ENCODE peak calls at places on chromosomes 16 and 17, in eight cellular contexts. P, E, X, S, G, R, L and A are unnamed samples.
A peak's percentile ranks its signal among the peaks of the same experiment; 100 is the strongest.

GRCh38 chr16:71880176-71880575 is 3.8 kb downstream of the ZNF821 start:
- DNase-seq in P (no peak), E (no peak), X (no peak), S (no peak), G (no peak), R (no peak), L (no peak), A (no peak)

GRCh38 chr17:142876-143784 is 5.8 kb downstream of the SCGB1C2 start:
- DNase-seq in P (no peak), E (no peak), X (no peak), S (peak; percentile 37), G (peak; percentile 4), R (no peak), L (no peak), A (no peak)

GRCh38 chr17:77958716-77959215 is 263 bp downstream of the TNRC6C start:
- DNase-seq in P (no peak), E (no peak), X (no peak), S (no peak), G (no peak), R (peak; percentile 9), L (no peak), A (no peak)

GRCh38 chr16:81491522-81492188 is 47.0 kb downstream of the CMIP start:
- DNase-seq in P (no peak), E (no peak), X (no peak), S (no peak), G (no peak), R (no peak), L (peak; percentile 32), A (no peak)

GRCh38 chr16:26667271-26667703 is 399.4 kb upstream of the C16orf82 start:
- DNase-seq in P (no peak), E (no peak), X (no peak), S (no peak), G (no peak), R (no peak), L (no peak), A (no peak)

GRCh38 chr16:49115956-49116355 is 165.7 kb downstream of the CBLN1 start:
- DNase-seq in P (no peak), E (no peak), X (no peak), S (no peak), G (no peak), R (no peak), L (no peak), A (no peak)

GRCh38 chr17:50564916-50565315 is 4.4 kb downstream of the CACNA1G start:
- DNase-seq in P (peak; percentile 45), E (no peak), X (peak; percentile 76), S (peak; percentile 65), G (no peak), R (no peak), L (peak; percentile 45), A (peak; percentile 33)

GRCh38 chr16:88383401-88384221 is 852 bp downstream of the ZNF469 start:
- DNase-seq in P (peak; percentile 29), E (no peak), X (no peak), S (no peak), G (no peak), R (no peak), L (peak; percentile 54), A (no peak)

GRCh38 chr17:69711504-69711903 is 297.0 kb downstream of the MAP2K6 start:
- DNase-seq in P (no peak), E (peak; percentile 18), X (no peak), S (no peak), G (no peak), R (no peak), L (peak; percentile 4), A (no peak)

GRCh38 chr17:17737938-17738894 is 57.0 kb downstream of the RAI1 start:
- DNase-seq in P (no peak), E (no peak), X (no peak), S (peak; percentile 61), G (no peak), R (no peak), L (no peak), A (no peak)

GRCh38 chr17:27295945-27296344 is 2.0 kb downstream of the WSB1 start:
- DNase-seq in P (no peak), E (no peak), X (no peak), S (no peak), G (no peak), R (no peak), L (no peak), A (no peak)

GRCh38 chr17:1110844-1111598 is 68.8 kb downstream of the ABR start:
- DNase-seq in P (peak; percentile 73), E (no peak), X (peak; percentile 82), S (peak; percentile 71), G (no peak), R (no peak), L (peak; percentile 97), A (no peak)

GRCh38 chr16:48231675-48232214 is 12.4 kb upstream of the LONP2 start:
- DNase-seq in P (no peak), E (peak; percentile 10), X (peak; percentile 36), S (peak; percentile 55), G (no peak), R (no peak), L (peak; percentile 50), A (peak; percentile 13)

GRCh38 chr16:75254359-75254837 is 3.0 kb upstream of the BCAR1 start:
- DNase-seq in P (peak; percentile 77), E (no peak), X (no peak), S (no peak), G (no peak), R (no peak), L (peak; percentile 51), A (no peak)

GRCh38 chr17:74737299-74738050 is 419 bp downstream of the RAB37 start:
- DNase-seq in P (no peak), E (peak; percentile 11), X (no peak), S (peak; percentile 75), G (no peak), R (no peak), L (no peak), A (no peak)

GRCh38 chr17:7220593-7221280 is 999 bp downstream of the ACADVL start:
- DNase-seq in P (no peak), E (peak; percentile 52), X (no peak), S (peak; percentile 84), G (no peak), R (no peak), L (peak; percentile 47), A (peak; percentile 70)

GRCh38 chr17:40472733-40473452 is 28.5 kb downstream of the TNS4 start:
- DNase-seq in P (no peak), E (no peak), X (no peak), S (no peak), G (no peak), R (no peak), L (no peak), A (no peak)

GRCh38 chr17:62614142-62614541 is 13.3 kb upstream of the MRC2 start:
- DNase-seq in P (peak; percentile 91), E (no peak), X (peak; percentile 66), S (no peak), G (no peak), R (no peak), L (peak; percentile 81), A (no peak)

GRCh38 chr16:56776562-56776961 is 46.6 kb downstream of the NUP93 start:
- DNase-seq in P (peak; percentile 6), E (no peak), X (no peak), S (no peak), G (no peak), R (no peak), L (no peak), A (no peak)

GRCh38 chr17:65100316-65101140 is 36.6 kb upstream of the RGS9 start:
- DNase-seq in P (no peak), E (peak; percentile 83), X (peak; percentile 49), S (peak; percentile 93), G (peak; percentile 75), R (peak; percentile 73), L (peak; percentile 65), A (peak; percentile 82)

GRCh38 chr17:6591599-6592158 is 35.3 kb upstream of the PITPNM3 start:
- DNase-seq in P (no peak), E (no peak), X (peak; percentile 18), S (no peak), G (no peak), R (no peak), L (peak; percentile 88), A (no peak)